ENCODE peak calls at places on chromosomes 6 and 20, in ten cellular contexts. S is T-helper 17 cell; Q is BJ; J is activated T-cell treated with anti-CD3 and anti-CD28 coated beads, Interleukin-2, amount 50 U/mL, for 72 hours; X is endothelial cell; Z is Peyer's patch; L is NCI-H748 treated with DMSO at 0.1 percent for 48 hours; R is heart left ventricle; H is NCI-H226; W is T47D. T is an unnamed sample.

GRCh38 chr20:50831605-50832004 is 36.7 kb downstream of the BCAS4 start:
- DNase-seq in W (no peak), H (no peak), L (no peak), S (no peak), R (no peak), Z (no peak), Q (no peak), X (no peak), J (no peak), T (no peak)

GRCh38 chr6:67121115-67121514 is 1414.1 kb upstream of the EYS start:
- DNase-seq in H (no peak), Z (no peak), L (no peak), X (no peak), J (no peak), W (peak), S (no peak), Q (no peak), R (no peak), T (no peak)

GRCh38 chr6:9711313-9711712 is 703.6 kb downstream of the TFAP2A start:
- DNase-seq in J (no peak), L (no peak), X (no peak), S (no peak), R (no peak), H (no peak), Z (no peak), Q (no peak), W (no peak), T (no peak)

GRCh38 chr6:157224957-157225574 is 98.3 kb downstream of the TMEM242 start:
- DNase-seq in Q (no peak), W (no peak), X (no peak), H (no peak), L (no peak), Z (peak), S (no peak), J (no peak), R (no peak), T (no peak)

GRCh38 chr20:50308513-50309279 is 118.1 kb downstream of the CEBPB start:
- DNase-seq in Z (peak), W (peak), J (no peak), S (no peak), H (peak), L (no peak), X (peak), Q (peak), R (peak), T (no peak)

GRCh38 chr6:170089937-170090335 is 200.9 kb downstream of the DLL1 start:
- DNase-seq in W (no peak), L (no peak), S (peak), X (no peak), Q (no peak), H (no peak), R (no peak), J (no peak), Z (peak), T (no peak)

GRCh38 chr6:70884074-70884983 is 72.5 kb downstream of the B3GAT2 start:
- DNase-seq in H (peak), R (peak), S (peak), Z (peak), W (peak), L (peak), J (peak), Q (no peak), X (peak), T (peak)

GRCh38 chr20:945841-946240 is 29.7 kb upstream of the ANGPT4 start:
- DNase-seq in L (no peak), Q (no peak), Z (peak), X (no peak), J (no peak), W (no peak), H (no peak), S (no peak), R (no peak), T (no peak)

GRCh38 chr6:81816387-81816786 is 63.9 kb upstream of the TENT5A start:
- DNase-seq in J (no peak), Q (no peak), H (no peak), Z (no peak), X (no peak), L (no peak), R (no peak), S (no peak), W (no peak), T (no peak)

GRCh38 chr6:134152767-134153485 is 100.5 kb upstream of the SLC2A12 start:
- DNase-seq in H (no peak), S (no peak), W (no peak), R (no peak), Q (no peak), L (no peak), X (no peak), Z (no peak), J (no peak), T (no peak)

T was measured in GM13977.